ENCODE peak calls at places on chromosomes 2 and 18, in six cellular contexts. One of them, this sample, is unnamed.

GRCh38 chr2:176554107-176555048 is 285.1 kb downstream of the MTX2 start:
- DNase-seq in NB4: peak; percentile 72
- DNase-seq in A549: peak; percentile 61
- DNase-seq in upper lobe of left lung: no peak
- DNase-seq in neural progenitor cell: peak; percentile 72
- DNase-seq in MCF 10A: peak; percentile 63
- DNase-seq in this sample: no peak

GRCh38 chr18:3450358-3451107 is 561 bp downstream of the TGIF1 start:
- DNase-seq in NB4: peak; percentile 56
- DNase-seq in A549: no peak
- DNase-seq in MCF 10A: peak; percentile 59
- DNase-seq in upper lobe of left lung: peak; percentile 95
- DNase-seq in neural progenitor cell: peak; percentile 40
- DNase-seq in this sample: peak; percentile 65

GRCh38 chr18:74194691-74195090 is 46.4 kb downstream of the TIMM21 start:
- DNase-seq in upper lobe of left lung: no peak
- DNase-seq in MCF 10A: no peak
- DNase-seq in NB4: no peak
- DNase-seq in A549: no peak
- DNase-seq in neural progenitor cell: no peak
- DNase-seq in this sample: no peak

GRCh38 chr2:158140201-158140600 is 38.5 kb downstream of the UPP2 start:
- DNase-seq in A549: no peak
- DNase-seq in neural progenitor cell: no peak
- DNase-seq in NB4: no peak
- DNase-seq in MCF 10A: no peak
- DNase-seq in upper lobe of left lung: no peak
- DNase-seq in this sample: no peak

GRCh38 chr2:20176760-20177159 is 48.2 kb downstream of the SDC1 start:
- DNase-seq in neural progenitor cell: no peak
- DNase-seq in A549: no peak
- DNase-seq in upper lobe of left lung: no peak
- DNase-seq in NB4: no peak
- DNase-seq in MCF 10A: no peak
- DNase-seq in this sample: no peak

GRCh38 chr2:42224422-42225067 is 55.4 kb downstream of the EML4 start:
- DNase-seq in MCF 10A: no peak
- DNase-seq in upper lobe of left lung: no peak
- DNase-seq in neural progenitor cell: no peak
- DNase-seq in A549: no peak
- DNase-seq in NB4: no peak
- DNase-seq in this sample: no peak

GRCh38 chr2:76633522-76633921 is 888.7 kb downstream of the LRRTM4 start:
- DNase-seq in NB4: no peak
- DNase-seq in MCF 10A: no peak
- DNase-seq in upper lobe of left lung: no peak
- DNase-seq in A549: no peak
- DNase-seq in neural progenitor cell: no peak
- DNase-seq in this sample: no peak

GRCh38 chr2:85584857-85585780 is 888 bp downstream of the VAMP5 start:
- DNase-seq in NB4: no peak
- DNase-seq in A549: peak; percentile 62
- DNase-seq in MCF 10A: peak; percentile 43
- DNase-seq in neural progenitor cell: no peak
- DNase-seq in upper lobe of left lung: no peak
- DNase-seq in this sample: no peak

GRCh38 chr2:206526416-206526815 is 83.1 kb downstream of the ADAM23 start:
- DNase-seq in neural progenitor cell: no peak
- DNase-seq in A549: no peak
- DNase-seq in upper lobe of left lung: no peak
- DNase-seq in MCF 10A: no peak
- DNase-seq in NB4: no peak
- DNase-seq in this sample: no peak

GRCh38 chr18:77063256-77063655 is 69.3 kb downstream of the MBP start:
- DNase-seq in MCF 10A: peak; percentile 62
- DNase-seq in neural progenitor cell: no peak
- DNase-seq in upper lobe of left lung: no peak
- DNase-seq in NB4: peak; percentile 93
- DNase-seq in A549: no peak
- DNase-seq in this sample: peak; percentile 63

GRCh38 chr2:108932736-108933135 is 56.3 kb downstream of the EDAR start:
- DNase-seq in neural progenitor cell: no peak
- DNase-seq in upper lobe of left lung: no peak
- DNase-seq in A549: no peak
- DNase-seq in NB4: no peak
- DNase-seq in MCF 10A: no peak
- DNase-seq in this sample: no peak

GRCh38 chr2:54476852-54477251 is 20.7 kb downstream of the SPTBN1 start:
- DNase-seq in MCF 10A: no peak
- DNase-seq in NB4: no peak
- DNase-seq in upper lobe of left lung: no peak
- DNase-seq in neural progenitor cell: no peak
- DNase-seq in A549: no peak
- DNase-seq in this sample: no peak

GRCh38 chr2:241607162-241607885 is 29.6 kb downstream of the THAP4 start:
- DNase-seq in neural progenitor cell: no peak
- DNase-seq in upper lobe of left lung: no peak
- DNase-seq in A549: no peak
- DNase-seq in NB4: no peak
- DNase-seq in MCF 10A: no peak
- DNase-seq in this sample: no peak

GRCh38 chr2:241611062-241611461 is 25.9 kb downstream of the THAP4 start:
- DNase-seq in MCF 10A: no peak
- DNase-seq in upper lobe of left lung: peak; percentile 54
- DNase-seq in NB4: no peak
- DNase-seq in A549: no peak
- DNase-seq in neural progenitor cell: no peak
- DNase-seq in this sample: no peak

GRCh38 chr2:241608881-241609280 is 28.1 kb downstream of the THAP4 start:
- DNase-seq in A549: no peak
- DNase-seq in upper lobe of left lung: no peak
- DNase-seq in NB4: peak; percentile 61
- DNase-seq in MCF 10A: no peak
- DNase-seq in neural progenitor cell: no peak
- DNase-seq in this sample: peak; percentile 27

GRCh38 chr2:241612156-241613017 is 24.6 kb downstream of the THAP4 start:
- DNase-seq in MCF 10A: no peak
- DNase-seq in A549: no peak
- DNase-seq in NB4: no peak
- DNase-seq in upper lobe of left lung: no peak
- DNase-seq in neural progenitor cell: no peak
- DNase-seq in this sample: no peak

DNA sequence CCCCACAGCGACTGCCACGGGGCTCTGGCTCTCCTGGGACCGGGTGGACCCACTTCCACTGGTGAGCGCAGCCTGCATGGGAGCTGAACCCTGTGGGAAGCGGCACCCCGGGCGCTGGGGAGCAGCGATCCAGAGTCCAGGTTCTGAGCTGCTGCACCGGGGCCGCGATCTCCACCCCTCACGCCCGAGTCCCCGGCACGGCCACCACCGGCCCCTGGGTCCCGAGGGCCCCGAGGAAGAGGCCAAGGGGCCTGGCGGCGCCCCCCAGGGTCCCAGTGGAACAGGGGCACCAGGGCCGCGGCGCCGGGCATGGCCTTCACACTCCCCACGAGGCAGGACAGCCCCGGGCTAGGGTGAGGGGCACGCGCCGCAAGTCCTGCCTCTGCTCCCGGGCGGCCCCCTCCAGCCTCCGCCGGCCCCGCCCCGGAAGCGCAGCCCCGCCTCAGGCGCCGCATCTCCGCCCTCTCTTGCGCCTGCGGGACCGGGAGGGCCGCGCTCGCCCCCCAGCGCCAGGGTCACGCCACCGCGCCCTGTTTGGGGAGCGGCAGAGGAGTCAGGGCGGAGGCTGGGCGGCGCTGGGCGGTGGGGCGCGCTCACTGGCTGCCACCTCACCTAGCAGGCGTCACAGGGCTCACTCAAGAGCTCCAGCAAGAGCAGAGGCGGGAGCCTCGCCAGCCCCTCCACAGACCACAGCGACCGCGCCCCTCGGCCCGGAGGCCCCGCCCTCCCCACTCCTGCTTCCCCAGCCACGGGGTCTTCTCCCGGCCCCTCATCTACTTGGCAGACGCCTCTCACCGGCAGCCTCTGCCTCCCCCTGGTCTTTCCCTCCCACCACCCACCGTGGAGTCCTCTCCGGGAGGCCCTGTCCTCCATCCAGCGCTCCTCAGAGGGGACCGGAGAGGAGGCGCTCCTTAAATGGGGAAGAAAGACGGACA is 26.8 kb downstream of the THAP4 start:
- DNase-seq in A549: no peak
- DNase-seq in upper lobe of left lung: peak; percentile 98
- DNase-seq in MCF 10A: peak; percentile 68
- DNase-seq in NB4: peak; percentile 96
- DNase-seq in neural progenitor cell: peak; percentile 97
- DNase-seq in this sample: peak; percentile 89
- TF ChIP-seq CTCF in A549: no peak
- TF ChIP-seq CTCF in upper lobe of left lung: peak; percentile 72
- TF ChIP-seq CTCF in MCF 10A: peak; percentile 40
- TF ChIP-seq CTCF in NB4: peak; percentile 56
- TF ChIP-seq CTCF in neural progenitor cell: peak; percentile 72
- TF ChIP-seq CTCF in this sample: peak; percentile 70

GRCh38 chr2:65017335-65017734 is 28.1 kb downstream of the SLC1A4 start:
- DNase-seq in neural progenitor cell: peak; percentile 26
- DNase-seq in A549: no peak
- DNase-seq in upper lobe of left lung: no peak
- DNase-seq in NB4: peak; percentile 94
- DNase-seq in MCF 10A: no peak
- DNase-seq in this sample: no peak
- TF ChIP-seq CTCF in neural progenitor cell: peak; percentile 38
- TF ChIP-seq CTCF in A549: no peak
- TF ChIP-seq CTCF in upper lobe of left lung: no peak
- TF ChIP-seq CTCF in NB4: peak; percentile 66
- TF ChIP-seq CTCF in MCF 10A: no peak
- TF ChIP-seq CTCF in this sample: no peak

GRCh38 chr2:129627437-129627836 is 352.0 kb upstream of the RAB6C start:
- DNase-seq in upper lobe of left lung: no peak
- DNase-seq in NB4: no peak
- DNase-seq in A549: no peak
- DNase-seq in neural progenitor cell: no peak
- DNase-seq in MCF 10A: no peak
- DNase-seq in this sample: no peak
- TF ChIP-seq CTCF in upper lobe of left lung: no peak
- TF ChIP-seq CTCF in NB4: peak; percentile 15
- TF ChIP-seq CTCF in A549: no peak
- TF ChIP-seq CTCF in neural progenitor cell: no peak
- TF ChIP-seq CTCF in MCF 10A: no peak
- TF ChIP-seq CTCF in this sample: no peak

GRCh38 chr2:124838426-124838825 is 813.3 kb downstream of the CNTNAP5 start:
- DNase-seq in MCF 10A: no peak
- DNase-seq in neural progenitor cell: no peak
- DNase-seq in A549: no peak
- DNase-seq in NB4: no peak
- DNase-seq in upper lobe of left lung: no peak
- DNase-seq in this sample: no peak
- TF ChIP-seq CTCF in MCF 10A: no peak
- TF ChIP-seq CTCF in neural progenitor cell: no peak
- TF ChIP-seq CTCF in A549: no peak
- TF ChIP-seq CTCF in NB4: no peak
- TF ChIP-seq CTCF in upper lobe of left lung: no peak
- TF ChIP-seq CTCF in this sample: no peak

GRCh38 chr2:69720404-69720803 is 21.5 kb upstream of the ANXA4 start:
- DNase-seq in MCF 10A: no peak
- DNase-seq in A549: no peak
- DNase-seq in upper lobe of left lung: no peak
- DNase-seq in NB4: no peak
- DNase-seq in neural progenitor cell: no peak
- DNase-seq in this sample: no peak
- TF ChIP-seq CTCF in MCF 10A: peak; percentile 15
- TF ChIP-seq CTCF in A549: no peak
- TF ChIP-seq CTCF in upper lobe of left lung: no peak
- TF ChIP-seq CTCF in NB4: peak; percentile 32
- TF ChIP-seq CTCF in neural progenitor cell: peak; percentile 34
- TF ChIP-seq CTCF in this sample: no peak

DNA sequence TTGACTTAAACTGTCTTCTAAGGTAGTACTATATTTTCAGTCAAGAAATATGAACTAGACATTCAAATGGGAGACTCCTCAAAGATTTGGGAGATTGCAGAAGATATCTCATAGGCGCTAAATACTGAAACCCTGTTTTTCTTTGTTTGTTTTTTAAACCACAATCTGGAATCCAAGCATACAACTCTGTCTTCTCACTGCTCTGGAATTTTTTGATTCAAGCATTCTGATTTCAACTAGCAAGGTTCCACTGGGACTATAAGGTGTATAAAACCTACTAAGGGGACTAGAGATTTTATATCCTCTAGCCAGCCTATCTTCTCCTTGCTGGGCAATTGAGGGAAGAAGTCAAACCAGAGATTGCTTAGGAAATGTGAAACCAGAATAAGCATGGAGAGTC is 405.4 kb downstream of the PARD3B start:
- DNase-seq in NB4: no peak
- DNase-seq in neural progenitor cell: no peak
- DNase-seq in upper lobe of left lung: no peak
- DNase-seq in A549: no peak
- DNase-seq in MCF 10A: no peak
- DNase-seq in this sample: no peak
- TF ChIP-seq CTCF in NB4: no peak
- TF ChIP-seq CTCF in neural progenitor cell: no peak
- TF ChIP-seq CTCF in upper lobe of left lung: no peak
- TF ChIP-seq CTCF in A549: no peak
- TF ChIP-seq CTCF in MCF 10A: no peak
- TF ChIP-seq CTCF in this sample: no peak

This sample was measured in natural killer cell.